ENCODE peak calls at places on chromosomes 16 and 17, in eight cellular contexts. J, E, Y, O, M, L, V and D are unnamed samples.

GRCh38 chr17:46097497-46097896 is 95.7 kb downstream of the KANSL1 start:
- DNase-seq in E (no peak), J (no peak), O (no peak), L (no peak), Y (no peak), V (no peak), M (no peak), D (no peak)

GRCh38 chr16:31678649-31679325 is 151.1 kb downstream of the AHSP start:
- DNase-seq in L (no peak), J (no peak), M (no peak), V (no peak), Y (no peak), O (no peak), E (no peak), D (no peak)

GRCh38 chr16:17409894-17410293 is 60.9 kb downstream of the XYLT1 start:
- DNase-seq in M (no peak), V (no peak), Y (no peak), E (no peak), L (no peak), O (no peak), J (no peak), D (no peak)

GRCh38 chr16:56483394-56483793 is 32.0 kb downstream of the OGFOD1 start:
- DNase-seq in L (no peak), E (no peak), J (no peak), V (no peak), O (no peak), M (no peak), Y (no peak), D (no peak)

GRCh38 chr17:81868674-81869220 is 2.4 kb downstream of the ARHGDIA start:
- DNase-seq in V (no peak), M (no peak), E (peak), L (no peak), Y (no peak), J (peak), O (no peak), D (no peak)

GRCh38 chr17:72656114-72656763 is 436.2 kb downstream of the SLC39A11 start:
- DNase-seq in Y (no peak), E (peak), O (no peak), V (no peak), L (no peak), J (no peak), M (no peak), D (peak)

GRCh38 chr17:50863221-50863843 is 2.8 kb downstream of the TOB1 start:
- DNase-seq in E (peak), M (no peak), L (peak), Y (peak), V (no peak), J (no peak), O (peak), D (no peak)

GRCh38 chr17:69722518-69722917 is 308.0 kb downstream of the MAP2K6 start:
- DNase-seq in O (no peak), E (no peak), Y (no peak), L (no peak), V (no peak), M (no peak), J (no peak), D (no peak)

GRCh38 chr17:42784811-42785592 is 4.6 kb downstream of the WNK4 start:
- DNase-seq in J (no peak), E (no peak), V (no peak), Y (no peak), M (no peak), O (no peak), L (no peak), D (no peak)

GRCh38 chr16:27363246-27363632 is 38.7 kb upstream of the IL21R start:
- DNase-seq in M (no peak), O (no peak), Y (no peak), J (no peak), V (no peak), L (no peak), E (no peak), D (no peak)

GRCh38 chr17:55005520-55005919 is 37.0 kb downstream of the STXBP4 start:
- DNase-seq in L (no peak), V (no peak), O (no peak), Y (peak), M (no peak), J (no peak), E (peak), D (no peak)

GRCh38 chr16:14338236-14338635 is 267.1 kb downstream of the MRTFB start:
- DNase-seq in V (no peak), J (no peak), O (no peak), M (no peak), Y (no peak), E (no peak), L (no peak), D (no peak)

GRCh38 chr17:1413281-1413791 is 13.3 kb upstream of the YWHAE start:
- DNase-seq in M (no peak), E (peak), L (peak), O (peak), V (peak), J (peak), Y (no peak), D (no peak)

GRCh38 chr16:10608687-10609409 is 28.4 kb upstream of the EMP2 start:
- DNase-seq in E (no peak), O (no peak), V (no peak), L (no peak), J (no peak), Y (no peak), M (no peak), D (no peak)

GRCh38 chr16:54284319-54284930 is 2.2 kb downstream of the IRX3 start:
- DNase-seq in V (no peak), M (no peak), O (peak), E (no peak), J (no peak), Y (no peak), L (no peak), D (no peak)

GRCh38 chr17:40317345-40317873 is 8.4 kb downstream of the RARA start:
- DNase-seq in Y (peak), J (peak), L (no peak), M (no peak), V (no peak), E (peak), O (peak), D (no peak)

GRCh38 chr16:26554030-26554429 is 512.7 kb upstream of the C16orf82 start:
- DNase-seq in J (no peak), M (no peak), E (no peak), Y (no peak), L (no peak), V (no peak), O (no peak), D (no peak)

GRCh38 chr16:57167951-57168350 is 17.9 kb downstream of the PSME3IP1 start:
- DNase-seq in O (no peak), L (no peak), J (no peak), E (peak), M (no peak), V (no peak), Y (peak), D (peak)